ENCODE peak calls at places on chromosomes 11 and 22, in nine cellular contexts. P is activated CD8-positive, alpha-beta T cell treated with anti-CD3 and anti-CD28 coated beads for 36 hours; I is stimulated activated CD8-positive, alpha-beta memory T cell treated with anti-CD3 and anti-CD28 coated beads, Interleukin-2, amount 100 ng/mL, for 48 hours; S is sigmoid colon; X is occipital lobe; G is activated naive CD8-positive, alpha-beta T cell treated with anti-CD3 and anti-CD28 coated beads for 36 hours; Y is cardiac fibroblast; O is HEK293T; J is mucosa of gallbladder. K is an unnamed sample.

GRCh38 chr22:24007253-24008021 is 2.2 kb upstream of the GSTT4 start:
- DNase-seq in J (no peak), S (no peak), O (no peak), X (no peak), G (no peak), Y (no peak), P (no peak), I (no peak), K (no peak)

GRCh38 chr11:117618273-117618672 is 178.7 kb downstream of the DSCAML1 start:
- DNase-seq in X (no peak), P (no peak), J (no peak), O (no peak), S (peak; percentile 10), Y (no peak), G (no peak), I (no peak), K (no peak)

GRCh38 chr11:20060647-20061205 is 99.5 kb downstream of the DBX1 start:
- DNase-seq in X (no peak), Y (no peak), G (no peak), O (no peak), P (no peak), S (no peak), J (no peak), I (no peak), K (no peak)

GRCh38 chr11:45110562-45110961 is 35.9 kb upstream of the PRDM11 start:
- DNase-seq in Y (peak; percentile 83), O (peak; percentile 69), X (no peak), G (no peak), I (no peak), J (peak; percentile 58), S (peak; percentile 76), P (peak; percentile 48), K (no peak)

GRCh38 chr22:33083212-33083611 is 25.0 kb upstream of the SYN3 start:
- DNase-seq in Y (no peak), G (no peak), S (no peak), O (no peak), I (no peak), J (no peak), P (no peak), X (no peak), K (no peak)

GRCh38 chr22:31926969-31927368 is 17.4 kb upstream of the YWHAH start:
- DNase-seq in X (peak; percentile 83), G (no peak), J (no peak), S (no peak), P (no peak), O (peak; percentile 74), Y (no peak), I (no peak), K (no peak)

GRCh38 chr11:13962562-13963168 is at the start of gene SPON1:
- DNase-seq in Y (no peak), O (peak; percentile 62), J (peak; percentile 62), X (no peak), P (peak; percentile 63), S (peak; percentile 75), I (peak; percentile 21), G (peak; percentile 60), K (peak; percentile 91)

GRCh38 chr11:68461284-68461861 is 821 bp downstream of the PPP6R3 start:
- DNase-seq in J (no peak), G (no peak), S (no peak), I (no peak), X (no peak), P (peak; percentile 19), Y (no peak), O (peak; percentile 27), K (no peak)

GRCh38 chr22:22060200-22061084 is 77.9 kb upstream of the TOP3B start:
- DNase-seq in S (peak; percentile 68), O (peak; percentile 88), I (peak; percentile 59), P (peak; percentile 81), J (peak; percentile 51), Y (peak; percentile 59), G (peak; percentile 62), X (no peak), K (peak; percentile 89)

GRCh38 chr11:113105584-113105983 is 144.4 kb downstream of the NCAM1 start:
- DNase-seq in Y (no peak), P (no peak), O (no peak), S (no peak), X (no peak), J (no peak), G (no peak), I (no peak), K (no peak)

K was measured in posterior cingulate gyrus.